ENCODE peak calls at places on chromosomes 4 and X, in four cellular contexts. S is A549, V is HepG2, J is K562. E is an unnamed sample.

GRCh38 chr4:52937829-52938228 is 75.7 kb downstream of the RASL11B start:
- DNase-seq in S (no peak), V (no peak), J (no peak), E (no peak)

GRCh38 chrX:75131973-75132627 is 24.0 kb downstream of the ABCB7 start:
- DNase-seq in S (no peak), V (no peak), J (no peak), E (no peak)

GRCh38 chrX:38312436-38312835 is 14.9 kb downstream of the RPGR start:
- DNase-seq in S (no peak), V (no peak), J (no peak), E (no peak)

GRCh38 chr4:26503427-26503826 is 13.1 kb upstream of the CCKAR start:
- DNase-seq in S (no peak), V (no peak), J (no peak), E (no peak)

GRCh38 chrX:18828832-18829404 is 121.5 kb downstream of the PPEF1 start:
- DNase-seq in S (no peak), V (peak; percentile 28), J (no peak), E (no peak)

GRCh38 chrX:143306991-143307965 is 210.0 kb downstream of the SPANXN3 start:
- DNase-seq in S (no peak), V (no peak), J (no peak), E (no peak)

GRCh38 chrX:1244164-1245076 is 24.2 kb upstream of the CSF2RA start:
- DNase-seq in S (peak; percentile 31), V (no peak), J (peak; percentile 5), E (no peak)

GRCh38 chrX:134599173-134599914 is 58.9 kb downstream of the PLAC1 start:
- DNase-seq in S (no peak), V (no peak), J (no peak), E (peak; percentile 8)

GRCh38 chr4:25792200-25792791 is 70.5 kb downstream of the SEL1L3 start:
- DNase-seq in S (peak; percentile 38), V (peak; percentile 51), J (peak; percentile 61), E (no peak)

GRCh38 chr4:55385201-55385649 is 10.5 kb upstream of the TMEM165 start:
- DNase-seq in S (no peak), V (peak; percentile 24), J (peak; percentile 47), E (no peak)

GRCh38 chr4:118968006-118968405 is 79.4 kb downstream of the SYNPO2 start:
- DNase-seq in S (no peak), V (no peak), J (no peak), E (peak; percentile 67)

GRCh38 chr4:102342404-102343074 is 2.7 kb downstream of the SLC39A8 start:
- DNase-seq in S (no peak), V (no peak), J (peak; percentile 78), E (no peak)

GRCh38 chrX:110082156-110082555 is 79.2 kb downstream of the TMEM164 start:
- DNase-seq in S (no peak), V (no peak), J (no peak), E (no peak)

GRCh38 chr4:145876531-145877180 is 62.0 kb downstream of the ZNF827 start:
- DNase-seq in S (no peak), V (no peak), J (no peak), E (no peak)

GRCh38 chr4:182555997-182556418 is 312.8 kb downstream of the TENM3 start:
- DNase-seq in S (no peak), V (no peak), J (no peak), E (no peak)

GRCh38 chrX:20663287-20663686 is 396.6 kb upstream of the RPS6KA3 start:
- DNase-seq in S (no peak), V (no peak), J (no peak), E (no peak)

GRCh38 chr4:144578681-144579080 is 67.3 kb upstream of the HHIP start:
- DNase-seq in S (no peak), V (no peak), J (no peak), E (no peak)

GRCh38 chr4:87179751-87180150 is 40.7 kb downstream of the KLHL8 start:
- DNase-seq in S (no peak), V (no peak), J (no peak), E (no peak)

GRCh38 chr4:84666444-84666843 is 83.5 kb downstream of the CDS1 start:
- DNase-seq in S (no peak), V (no peak), J (no peak), E (no peak)

GRCh38 chrX:125203737-125204578 is 115.7 kb upstream of the TEX13C start:
- DNase-seq in S (no peak), V (no peak), J (peak; percentile 15), E (no peak)

GRCh38 chrX:68440438-68440837 is 7.1 kb upstream of the OPHN1 start:
- DNase-seq in S (no peak), V (no peak), J (no peak), E (no peak)

GRCh38 chr4:7941111-7942018 is 1.7 kb upstream of the AFAP1 start:
- DNase-seq in S (no peak), V (no peak), J (no peak), E (no peak)

GRCh38 chrX:74009041-74009440 is 294.9 kb upstream of the ZCCHC13 start:
- DNase-seq in S (no peak), V (no peak), J (no peak), E (no peak)

DNA sequence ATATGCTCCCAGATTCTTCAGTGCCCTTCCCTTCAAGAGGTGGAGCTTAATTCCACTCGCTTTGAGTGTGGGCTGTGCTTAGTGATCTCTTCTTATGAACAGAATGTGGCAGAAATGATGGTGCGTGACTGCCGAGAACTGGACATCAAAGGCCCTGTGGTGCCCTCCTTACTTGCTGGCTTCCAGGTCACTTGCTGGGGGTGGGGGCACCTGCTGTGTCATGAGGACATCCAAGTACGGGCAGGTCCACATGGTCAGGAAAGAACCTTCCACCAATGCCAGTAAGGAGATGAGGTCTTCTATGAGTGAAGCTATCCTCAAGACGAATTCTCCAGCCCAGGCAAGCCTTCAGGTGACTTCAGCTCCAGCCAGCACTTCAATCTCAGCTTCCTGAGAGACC is 95.8 kb downstream of the FAM53A start:
- DNase-seq in S (no peak), V (no peak), J (no peak), E (no peak)
- H3K9me3 ChIP-seq in S (peaks cover 22% of the 10 kb centered on the region), V (peaks cover 4% of the 10 kb centered on the region), J (peaks cover 16% of the 10 kb centered on the region), E (no peaks in the 10 kb centered on the region)

DNA sequence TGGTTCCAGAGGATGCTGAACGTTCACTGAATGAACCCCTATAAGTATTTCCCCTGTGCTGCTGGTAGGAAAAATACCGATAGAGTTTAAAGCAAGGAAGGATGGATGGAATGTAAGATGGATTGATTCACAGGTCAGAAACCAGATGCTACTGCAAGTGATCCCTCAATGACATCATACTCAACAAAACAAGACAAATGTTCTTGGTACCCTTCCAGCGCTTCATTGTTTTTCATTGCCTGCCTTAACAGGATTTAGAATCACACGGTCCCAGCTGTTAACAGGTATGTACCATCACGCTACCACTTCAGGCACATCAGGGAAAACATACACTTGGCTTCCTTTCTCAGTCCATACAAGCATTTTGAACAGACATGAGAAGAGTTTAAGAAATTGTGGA is 118.1 kb upstream of the TLR3 start:
- DNase-seq in S (no peak), V (no peak), J (no peak), E (no peak)
- TF ChIP-seq ESRRA in S (no peak), V (no peak), J (no peak), E (no peak)

GRCh38 chr4:170214101-170214500 is 124.3 kb upstream of the AADAT start:
- DNase-seq in S (no peak), V (no peak), J (no peak), E (no peak)
- H3K9me3 ChIP-seq in S (no peaks in the 10 kb centered on the region), V (peaks cover 56% of the 10 kb centered on the region), J (peaks cover 2% of the 10 kb centered on the region), E (no peaks in the 10 kb centered on the region)

DNA sequence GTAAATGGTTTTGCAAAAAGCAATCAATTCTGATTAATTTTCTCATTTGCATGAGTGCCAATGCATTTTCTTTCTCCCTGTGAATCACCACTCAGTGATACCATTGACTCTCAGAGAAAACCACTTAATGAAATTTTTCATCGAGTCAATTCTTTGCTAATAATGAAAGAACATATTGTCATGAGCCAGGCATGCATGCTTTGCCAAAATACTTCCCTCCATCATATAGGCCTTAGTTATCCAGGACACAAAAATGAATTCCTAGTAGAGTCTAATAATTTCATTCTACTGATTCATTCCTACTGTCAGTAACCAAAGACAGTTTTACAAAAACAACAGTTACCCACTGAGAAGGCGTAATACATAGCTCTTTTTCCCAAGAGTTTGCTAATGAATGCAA is 680.0 kb downstream of the TRIML1 start:
- DNase-seq in S (no peak), V (no peak), J (no peak), E (no peak)
- TF ChIP-seq ESRRA in S (no peak), V (no peak), J (no peak), E (no peak)

DNA sequence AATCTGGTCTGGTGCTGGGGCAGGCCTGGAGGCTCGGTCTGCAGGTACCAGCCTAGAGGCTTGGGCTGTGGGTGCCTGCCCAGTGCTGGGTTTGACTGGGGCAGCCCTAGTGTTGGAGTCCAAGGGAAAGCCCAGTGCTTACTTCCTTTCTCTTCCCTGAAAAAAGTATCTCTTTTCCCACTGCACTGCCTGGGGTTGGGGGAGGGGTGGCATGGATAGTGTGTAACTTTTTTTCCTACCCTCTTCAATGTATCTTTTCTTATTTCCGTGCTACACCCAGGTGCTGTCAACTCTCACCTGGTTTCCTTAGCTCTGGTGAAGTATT is 21.6 kb downstream of the KANTR start:
- DNase-seq in S (no peak), V (no peak), J (no peak), E (no peak)
- H3K9me3 ChIP-seq in S (no peaks in the 10 kb centered on the region), V (no peaks in the 10 kb centered on the region), J (no peaks in the 10 kb centered on the region), E (no peaks in the 10 kb centered on the region)

DNA sequence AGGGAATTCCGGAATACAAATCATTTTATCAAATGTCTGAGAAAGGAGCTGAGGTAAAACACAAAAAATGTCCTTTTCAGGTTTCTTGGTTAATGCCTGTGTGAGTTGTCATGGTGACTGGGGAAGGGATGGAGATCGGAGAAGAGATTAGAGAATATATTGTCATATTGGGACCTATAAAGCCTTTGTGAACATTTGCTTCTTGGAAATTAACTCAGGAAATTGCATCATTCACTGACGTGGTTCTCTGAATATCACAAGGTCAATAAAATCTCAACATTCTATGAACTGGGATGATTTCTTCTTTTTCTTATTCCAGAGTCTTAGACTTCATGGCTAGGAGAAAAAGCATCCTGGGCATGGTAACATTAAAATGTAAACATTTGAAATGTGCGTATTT is 174.8 kb upstream of the GLRA2 start:
- DNase-seq in S (no peak), V (no peak), J (no peak), E (no peak)
- TF ChIP-seq ESRRA in S (no peak), V (no peak), J (no peak), E (no peak)